ENCODE peak calls at places on chromosome 20, in five cellular contexts. S is pancreas, V is T-cell, W is NCI-H1105, X is right cardiac atrium. R is an unnamed sample.

GRCh38 chr20:21102252-21102609 is 3.9 kb downstream of the LINC00237 start:
- DNase-seq in S (no peak), V (no peak), W (no peak), X (peak), R (no peak)

GRCh38 chr20:7856756-7857155 is 83.5 kb downstream of the HAO1 start:
- DNase-seq in S (no peak), V (no peak), W (no peak), X (no peak), R (no peak)

GRCh38 chr20:37945034-37945660 is 42.2 kb downstream of the VSTM2L start:
- DNase-seq in S (no peak), V (no peak), W (peak), X (no peak), R (no peak)

GRCh38 chr20:18632196-18632789 is 44.4 kb downstream of the DTD1 start:
- DNase-seq in S (peak), V (no peak), W (peak), X (peak), R (peak)

GRCh38 chr20:58649288-58650180 is 1.5 kb upstream of the STX16 start:
- DNase-seq in S (peak), V (no peak), W (no peak), X (peak), R (no peak)

GRCh38 chr20:11972478-11972877 is 54.8 kb downstream of the BTBD3 start:
- DNase-seq in S (no peak), V (no peak), W (no peak), X (no peak), R (no peak)

GRCh38 chr20:58698741-58699141 is 6.1 kb downstream of the NPEPL1 start:
- DNase-seq in S (no peak), V (no peak), W (no peak), X (peak), R (no peak)

GRCh38 chr20:925516-925915 is 9.4 kb upstream of the ANGPT4 start:
- DNase-seq in S (no peak), V (no peak), W (no peak), X (no peak), R (no peak)

GRCh38 chr20:6074145-6074561 is 20.3 kb upstream of the LRRN4 start:
- DNase-seq in S (no peak), V (no peak), W (peak), X (no peak), R (no peak)

GRCh38 chr20:35662541-35662940 is 2.2 kb downstream of the CPNE1 start:
- DNase-seq in S (no peak), V (no peak), W (no peak), X (no peak), R (no peak)

GRCh38 chr20:46132705-46133120 is 14.6 kb downstream of the CD40 start:
- DNase-seq in S (peak), V (peak), W (peak), X (peak), R (peak)

GRCh38 chr20:33827629-33828325 is 16.6 kb downstream of the CHMP4B start:
- DNase-seq in S (no peak), V (no peak), W (no peak), X (no peak), R (no peak)

GRCh38 chr20:2420510-2420909 is 39.8 kb downstream of the TGM6 start:
- DNase-seq in S (no peak), V (no peak), W (no peak), X (no peak), R (no peak)

GRCh38 chr20:16518068-16518783 is 55.0 kb downstream of the KIF16B start:
- DNase-seq in S (peak), V (no peak), W (peak), X (no peak), R (peak)

GRCh38 chr20:50588034-50588736 is 78.0 kb downstream of the PTPN1 start:
- DNase-seq in S (peak), V (peak), W (peak), X (peak), R (no peak)

GRCh38 chr20:49865559-49865958 is 49.8 kb downstream of the SPATA2 start:
- DNase-seq in S (no peak), V (no peak), W (no peak), X (no peak), R (peak)

GRCh38 chr20:38859070-38859690 is 53.7 kb downstream of the PPP1R16B start:
- DNase-seq in S (no peak), V (no peak), W (no peak), X (no peak), R (no peak)

GRCh38 chr20:3119044-3119443 is 34.5 kb upstream of the AVP start:
- DNase-seq in S (no peak), V (no peak), W (no peak), X (no peak), R (no peak)

GRCh38 chr20:35699914-35700624 is 864 bp downstream of the ROMO1 start:
- DNase-seq in S (no peak), V (no peak), W (no peak), X (no peak), R (no peak)

GRCh38 chr20:51442602-51443001 is 99.9 kb downstream of the NFATC2 start:
- DNase-seq in S (no peak), V (no peak), W (no peak), X (no peak), R (no peak)

GRCh38 chr20:21517566-21518277 is 3.9 kb upstream of the NKX2-2 start:
- DNase-seq in S (no peak), V (no peak), W (no peak), X (no peak), R (no peak)

GRCh38 chr20:47768016-47768953 is 17.0 kb downstream of the SULF2 start:
- DNase-seq in S (peak), V (no peak), W (no peak), X (peak), R (no peak)

GRCh38 chr20:3661836-3662665 is 1.1 kb downstream of the GFRA4 start:
- DNase-seq in S (no peak), V (no peak), W (no peak), X (no peak), R (no peak)

GRCh38 chr20:32115196-32115767 is 5.8 kb downstream of the TM9SF4 start:
- DNase-seq in S (no peak), V (no peak), W (no peak), X (no peak), R (no peak)

GRCh38 chr20:33839591-33839990 is 28.4 kb downstream of the CHMP4B start:
- DNase-seq in S (peak), V (no peak), W (peak), X (peak), R (no peak)

GRCh38 chr20:50873518-50873959 is 57.7 kb downstream of the ADNP start:
- DNase-seq in S (no peak), V (no peak), W (no peak), X (no peak), R (no peak)

GRCh38 chr20:21505810-21506530 is 7.9 kb downstream of the NKX2-2 start:
- DNase-seq in S (peak), V (peak), W (no peak), X (peak), R (no peak)

GRCh38 chr20:61449916-61450315 is 197.9 kb downstream of the CDH4 start:
- DNase-seq in S (no peak), V (no peak), W (no peak), X (no peak), R (no peak)

GRCh38 chr20:8154636-8155035 is 22.6 kb downstream of the PLCB1 start:
- DNase-seq in S (no peak), V (no peak), W (no peak), X (no peak), R (no peak)

GRCh38 chr20:49610701-49611538 is 43.0 kb upstream of the PTGIS start:
- DNase-seq in S (peak), V (peak), W (peak), X (peak), R (no peak)

R was measured in AG09319.